ENCODE peak calls at places on chromosome 21, in ten cellular contexts. One of them, this sample, is unnamed.

GRCh38 chr21:45383615-45384201 is 21.3 kb upstream of the COL18A1 start:
- DNase-seq in HFF-Myc: no peak
- DNase-seq in uterus: peak
- DNase-seq in OCI-LY7: no peak
- DNase-seq in kidney glomerular epithelial cell: no peak
- DNase-seq in fibroblast of lung: no peak
- DNase-seq in GM23338: peak
- DNase-seq in GM04503: no peak
- DNase-seq in A549: no peak
- DNase-seq in stimulated activated naive CD4-positive, alpha-beta T cell: no peak
- DNase-seq in this sample: no peak

GRCh38 chr21:35046223-35046690 is 2.8 kb downstream of the RUNX1 start:
- DNase-seq in HFF-Myc: no peak
- DNase-seq in uterus: no peak
- DNase-seq in OCI-LY7: no peak
- DNase-seq in kidney glomerular epithelial cell: no peak
- DNase-seq in fibroblast of lung: no peak
- DNase-seq in GM23338: no peak
- DNase-seq in GM04503: no peak
- DNase-seq in A549: no peak
- DNase-seq in stimulated activated naive CD4-positive, alpha-beta T cell: no peak
- DNase-seq in this sample: no peak

GRCh38 chr21:38083534-38083933 is 167.3 kb upstream of the KCNJ6 start:
- DNase-seq in HFF-Myc: no peak
- DNase-seq in uterus: no peak
- DNase-seq in OCI-LY7: no peak
- DNase-seq in kidney glomerular epithelial cell: no peak
- DNase-seq in fibroblast of lung: no peak
- DNase-seq in GM23338: no peak
- DNase-seq in GM04503: no peak
- DNase-seq in A549: no peak
- DNase-seq in stimulated activated naive CD4-positive, alpha-beta T cell: no peak
- DNase-seq in this sample: no peak

GRCh38 chr21:38258803-38259485 is 2.2 kb downstream of the KCNJ15 start:
- DNase-seq in HFF-Myc: no peak
- DNase-seq in uterus: no peak
- DNase-seq in OCI-LY7: no peak
- DNase-seq in kidney glomerular epithelial cell: peak
- DNase-seq in fibroblast of lung: peak
- DNase-seq in GM23338: no peak
- DNase-seq in GM04503: no peak
- DNase-seq in A549: peak
- DNase-seq in stimulated activated naive CD4-positive, alpha-beta T cell: no peak
- DNase-seq in this sample: peak

GRCh38 chr21:15749868-15750174 is 20.0 kb downstream of the USP25 start:
- DNase-seq in HFF-Myc: no peak
- DNase-seq in uterus: no peak
- DNase-seq in OCI-LY7: no peak
- DNase-seq in kidney glomerular epithelial cell: no peak
- DNase-seq in fibroblast of lung: peak
- DNase-seq in GM23338: no peak
- DNase-seq in GM04503: no peak
- DNase-seq in A549: no peak
- DNase-seq in stimulated activated naive CD4-positive, alpha-beta T cell: no peak
- DNase-seq in this sample: peak

GRCh38 chr21:31977816-31978215 is 105.0 kb downstream of the HUNK start:
- DNase-seq in HFF-Myc: no peak
- DNase-seq in uterus: no peak
- DNase-seq in OCI-LY7: no peak
- DNase-seq in kidney glomerular epithelial cell: no peak
- DNase-seq in fibroblast of lung: no peak
- DNase-seq in GM23338: no peak
- DNase-seq in GM04503: no peak
- DNase-seq in A549: no peak
- DNase-seq in stimulated activated naive CD4-positive, alpha-beta T cell: no peak
- DNase-seq in this sample: no peak

GRCh38 chr21:45560106-45561021 is 18.1 kb upstream of the SLC19A1 start:
- DNase-seq in HFF-Myc: no peak
- DNase-seq in uterus: no peak
- DNase-seq in OCI-LY7: no peak
- DNase-seq in kidney glomerular epithelial cell: no peak
- DNase-seq in fibroblast of lung: no peak
- DNase-seq in GM23338: no peak
- DNase-seq in GM04503: no peak
- DNase-seq in A549: no peak
- DNase-seq in stimulated activated naive CD4-positive, alpha-beta T cell: no peak
- DNase-seq in this sample: no peak

GRCh38 chr21:32748529-32748928 is 20.7 kb upstream of the SYNJ1 start:
- DNase-seq in HFF-Myc: no peak
- DNase-seq in uterus: no peak
- DNase-seq in OCI-LY7: no peak
- DNase-seq in kidney glomerular epithelial cell: no peak
- DNase-seq in fibroblast of lung: no peak
- DNase-seq in GM23338: no peak
- DNase-seq in GM04503: no peak
- DNase-seq in A549: no peak
- DNase-seq in stimulated activated naive CD4-positive, alpha-beta T cell: no peak
- DNase-seq in this sample: no peak

GRCh38 chr21:46532080-46532479 is 72.8 kb downstream of the S100B start:
- DNase-seq in HFF-Myc: no peak
- DNase-seq in uterus: no peak
- DNase-seq in OCI-LY7: no peak
- DNase-seq in kidney glomerular epithelial cell: no peak
- DNase-seq in fibroblast of lung: no peak
- DNase-seq in GM23338: no peak
- DNase-seq in GM04503: no peak
- DNase-seq in A549: no peak
- DNase-seq in stimulated activated naive CD4-positive, alpha-beta T cell: peak
- DNase-seq in this sample: no peak

GRCh38 chr21:25639922-25640670 is 1.0 kb downstream of the JAM2 start:
- DNase-seq in HFF-Myc: no peak
- DNase-seq in uterus: peak
- DNase-seq in OCI-LY7: peak
- DNase-seq in kidney glomerular epithelial cell: no peak
- DNase-seq in fibroblast of lung: peak
- DNase-seq in GM23338: peak
- DNase-seq in GM04503: no peak
- DNase-seq in A549: no peak
- DNase-seq in stimulated activated naive CD4-positive, alpha-beta T cell: peak
- DNase-seq in this sample: no peak

GRCh38 chr21:15063821-15064575 is 802 bp downstream of the NRIP1 start:
- DNase-seq in HFF-Myc: no peak
- DNase-seq in uterus: peak
- DNase-seq in OCI-LY7: no peak
- DNase-seq in kidney glomerular epithelial cell: peak
- DNase-seq in fibroblast of lung: peak
- DNase-seq in GM23338: peak
- DNase-seq in GM04503: no peak
- DNase-seq in A549: peak
- DNase-seq in stimulated activated naive CD4-positive, alpha-beta T cell: peak
- DNase-seq in this sample: no peak

GRCh38 chr21:41901099-41901498 is 22.0 kb upstream of the PRDM15 start:
- DNase-seq in HFF-Myc: no peak
- DNase-seq in uterus: no peak
- DNase-seq in OCI-LY7: no peak
- DNase-seq in kidney glomerular epithelial cell: no peak
- DNase-seq in fibroblast of lung: no peak
- DNase-seq in GM23338: no peak
- DNase-seq in GM04503: no peak
- DNase-seq in A549: no peak
- DNase-seq in stimulated activated naive CD4-positive, alpha-beta T cell: no peak
- DNase-seq in this sample: no peak

GRCh38 chr21:36423772-36424433 is 38.7 kb downstream of the CHAF1B start:
- DNase-seq in HFF-Myc: no peak
- DNase-seq in uterus: no peak
- DNase-seq in OCI-LY7: no peak
- DNase-seq in kidney glomerular epithelial cell: no peak
- DNase-seq in fibroblast of lung: no peak
- DNase-seq in GM23338: no peak
- DNase-seq in GM04503: no peak
- DNase-seq in A549: no peak
- DNase-seq in stimulated activated naive CD4-positive, alpha-beta T cell: no peak
- DNase-seq in this sample: no peak

GRCh38 chr21:44947111-44947929 is 7.5 kb downstream of the SLX9 start:
- DNase-seq in HFF-Myc: no peak
- DNase-seq in uterus: peak
- DNase-seq in OCI-LY7: no peak
- DNase-seq in kidney glomerular epithelial cell: no peak
- DNase-seq in fibroblast of lung: no peak
- DNase-seq in GM23338: no peak
- DNase-seq in GM04503: no peak
- DNase-seq in A549: no peak
- DNase-seq in stimulated activated naive CD4-positive, alpha-beta T cell: no peak
- DNase-seq in this sample: no peak

GRCh38 chr21:40047993-40048730 is 180.9 kb downstream of the PCP4 start:
- DNase-seq in HFF-Myc: no peak
- DNase-seq in uterus: no peak
- DNase-seq in OCI-LY7: no peak
- DNase-seq in kidney glomerular epithelial cell: no peak
- DNase-seq in fibroblast of lung: peak
- DNase-seq in GM23338: no peak
- DNase-seq in GM04503: no peak
- DNase-seq in A549: no peak
- DNase-seq in stimulated activated naive CD4-positive, alpha-beta T cell: no peak
- DNase-seq in this sample: no peak

GRCh38 chr21:28538987-28539622 is 453.6 kb downstream of the LTN1 start:
- DNase-seq in HFF-Myc: peak
- DNase-seq in uterus: no peak
- DNase-seq in OCI-LY7: no peak
- DNase-seq in kidney glomerular epithelial cell: no peak
- DNase-seq in fibroblast of lung: peak
- DNase-seq in GM23338: no peak
- DNase-seq in GM04503: no peak
- DNase-seq in A549: no peak
- DNase-seq in stimulated activated naive CD4-positive, alpha-beta T cell: no peak
- DNase-seq in this sample: peak

GRCh38 chr21:37264808-37265207 is 2.3 kb downstream of the VPS26C start:
- DNase-seq in HFF-Myc: no peak
- DNase-seq in uterus: no peak
- DNase-seq in OCI-LY7: no peak
- DNase-seq in kidney glomerular epithelial cell: no peak
- DNase-seq in fibroblast of lung: no peak
- DNase-seq in GM23338: no peak
- DNase-seq in GM04503: no peak
- DNase-seq in A549: no peak
- DNase-seq in stimulated activated naive CD4-positive, alpha-beta T cell: no peak
- DNase-seq in this sample: no peak

GRCh38 chr21:42218836-42219605 is at the start of gene ABCG1:
- DNase-seq in HFF-Myc: no peak
- DNase-seq in uterus: no peak
- DNase-seq in OCI-LY7: peak
- DNase-seq in kidney glomerular epithelial cell: no peak
- DNase-seq in fibroblast of lung: peak
- DNase-seq in GM23338: peak
- DNase-seq in GM04503: no peak
- DNase-seq in A549: peak
- DNase-seq in stimulated activated naive CD4-positive, alpha-beta T cell: peak
- DNase-seq in this sample: no peak

GRCh38 chr21:28385845-28386244 is 606.8 kb downstream of the LTN1 start:
- DNase-seq in HFF-Myc: no peak
- DNase-seq in uterus: no peak
- DNase-seq in OCI-LY7: no peak
- DNase-seq in kidney glomerular epithelial cell: no peak
- DNase-seq in fibroblast of lung: no peak
- DNase-seq in GM23338: no peak
- DNase-seq in GM04503: no peak
- DNase-seq in A549: no peak
- DNase-seq in stimulated activated naive CD4-positive, alpha-beta T cell: no peak
- DNase-seq in this sample: no peak

GRCh38 chr21:46157987-46158451 is 2.6 kb upstream of the FTCD start:
- DNase-seq in HFF-Myc: no peak
- DNase-seq in uterus: no peak
- DNase-seq in OCI-LY7: no peak
- DNase-seq in kidney glomerular epithelial cell: no peak
- DNase-seq in fibroblast of lung: no peak
- DNase-seq in GM23338: no peak
- DNase-seq in GM04503: no peak
- DNase-seq in A549: no peak
- DNase-seq in stimulated activated naive CD4-positive, alpha-beta T cell: no peak
- DNase-seq in this sample: no peak

GRCh38 chr21:29697555-29698193 is 242.1 kb downstream of the GRIK1 start:
- DNase-seq in HFF-Myc: no peak
- DNase-seq in uterus: no peak
- DNase-seq in OCI-LY7: peak
- DNase-seq in kidney glomerular epithelial cell: peak
- DNase-seq in fibroblast of lung: peak
- DNase-seq in GM23338: no peak
- DNase-seq in GM04503: no peak
- DNase-seq in A549: no peak
- DNase-seq in stimulated activated naive CD4-positive, alpha-beta T cell: no peak
- DNase-seq in this sample: no peak

GRCh38 chr21:14572206-14572780 is 26.2 kb upstream of the SAMSN1 start:
- DNase-seq in HFF-Myc: no peak
- DNase-seq in uterus: no peak
- DNase-seq in OCI-LY7: no peak
- DNase-seq in kidney glomerular epithelial cell: no peak
- DNase-seq in fibroblast of lung: no peak
- DNase-seq in GM23338: no peak
- DNase-seq in GM04503: no peak
- DNase-seq in A549: no peak
- DNase-seq in stimulated activated naive CD4-positive, alpha-beta T cell: no peak
- DNase-seq in this sample: no peak

GRCh38 chr21:22597660-22598255 is 1599.5 kb downstream of the NCAM2 start:
- DNase-seq in HFF-Myc: no peak
- DNase-seq in uterus: no peak
- DNase-seq in OCI-LY7: no peak
- DNase-seq in kidney glomerular epithelial cell: no peak
- DNase-seq in fibroblast of lung: no peak
- DNase-seq in GM23338: no peak
- DNase-seq in GM04503: no peak
- DNase-seq in A549: no peak
- DNase-seq in stimulated activated naive CD4-positive, alpha-beta T cell: no peak
- DNase-seq in this sample: no peak

GRCh38 chr21:41626038-41626437 is 118.1 kb upstream of the TMPRSS2 start:
- DNase-seq in HFF-Myc: no peak
- DNase-seq in uterus: no peak
- DNase-seq in OCI-LY7: no peak
- DNase-seq in kidney glomerular epithelial cell: no peak
- DNase-seq in fibroblast of lung: no peak
- DNase-seq in GM23338: no peak
- DNase-seq in GM04503: no peak
- DNase-seq in A549: no peak
- DNase-seq in stimulated activated naive CD4-positive, alpha-beta T cell: no peak
- DNase-seq in this sample: no peak

GRCh38 chr21:34878501-34878900 is 170.6 kb downstream of the RUNX1 start:
- DNase-seq in HFF-Myc: no peak
- DNase-seq in uterus: no peak
- DNase-seq in OCI-LY7: no peak
- DNase-seq in kidney glomerular epithelial cell: no peak
- DNase-seq in fibroblast of lung: peak
- DNase-seq in GM23338: no peak
- DNase-seq in GM04503: no peak
- DNase-seq in A549: no peak
- DNase-seq in stimulated activated naive CD4-positive, alpha-beta T cell: no peak
- DNase-seq in this sample: no peak

GRCh38 chr21:21851657-21852056 is 853.4 kb downstream of the NCAM2 start:
- DNase-seq in HFF-Myc: no peak
- DNase-seq in uterus: no peak
- DNase-seq in OCI-LY7: no peak
- DNase-seq in kidney glomerular epithelial cell: no peak
- DNase-seq in fibroblast of lung: peak
- DNase-seq in GM23338: no peak
- DNase-seq in GM04503: no peak
- DNase-seq in A549: no peak
- DNase-seq in stimulated activated naive CD4-positive, alpha-beta T cell: no peak
- DNase-seq in this sample: no peak

GRCh38 chr21:22476726-22477646 is 1478.8 kb downstream of the NCAM2 start:
- DNase-seq in HFF-Myc: no peak
- DNase-seq in uterus: no peak
- DNase-seq in OCI-LY7: no peak
- DNase-seq in kidney glomerular epithelial cell: no peak
- DNase-seq in fibroblast of lung: no peak
- DNase-seq in GM23338: peak
- DNase-seq in GM04503: no peak
- DNase-seq in A549: no peak
- DNase-seq in stimulated activated naive CD4-positive, alpha-beta T cell: no peak
- DNase-seq in this sample: no peak

GRCh38 chr21:42609806-42610205 is 43.6 kb upstream of the PDE9A start:
- DNase-seq in HFF-Myc: no peak
- DNase-seq in uterus: no peak
- DNase-seq in OCI-LY7: peak
- DNase-seq in kidney glomerular epithelial cell: peak
- DNase-seq in fibroblast of lung: no peak
- DNase-seq in GM23338: no peak
- DNase-seq in GM04503: no peak
- DNase-seq in A549: no peak
- DNase-seq in stimulated activated naive CD4-positive, alpha-beta T cell: no peak
- DNase-seq in this sample: no peak